ENCODE peak calls at places on chromosomes 5 and 9, in four cellular contexts. C is NCI-H748 treated with DMSO at 0.1 percent for 48 hours, K is H9, W is right lobe of liver. E is an unnamed sample.

GRCh38 chr5:124210106-124210918 is 536.1 kb downstream of the ZNF608 start:
- DNase-seq in C (no peak), K (no peak), W (no peak), E (no peak)

GRCh38 chr5:157187046-157187754 is 6.6 kb downstream of the ITK start:
- DNase-seq in C (no peak), K (no peak), W (no peak), E (no peak)

GRCh38 chr9:81431662-81432061 is 257.7 kb downstream of the TLE1 start:
- DNase-seq in C (no peak), K (no peak), W (no peak), E (no peak)

GRCh38 chr9:134218230-134218629 is 53.9 kb upstream of the RNU6ATAC start:
- DNase-seq in C (no peak), K (no peak), W (peak), E (no peak)

GRCh38 chr9:126448865-126449577 is 122.4 kb downstream of the MVB12B start:
- DNase-seq in C (no peak), K (no peak), W (no peak), E (no peak)

GRCh38 chr9:34253460-34253837 is 74.6 kb downstream of the UBAP1 start:
- DNase-seq in C (no peak), K (no peak), W (no peak), E (no peak)

GRCh38 chr9:107691649-107692048 is 202.1 kb upstream of the KLF4 start:
- DNase-seq in C (no peak), K (no peak), W (no peak), E (no peak)

GRCh38 chr5:150186137-150186536 is 3.7 kb upstream of the SLC6A7 start:
- DNase-seq in C (no peak), K (peak), W (no peak), E (peak)

GRCh38 chr9:113599647-113600476 is 136.3 kb downstream of the RGS3 start:
- DNase-seq in C (no peak), K (peak), W (peak), E (peak)

GRCh38 chr9:114691046-114691955 is 9.3 kb upstream of the TEX48 start:
- DNase-seq in C (no peak), K (no peak), W (no peak), E (no peak)

GRCh38 chr9:70902705-70903131 is 218.7 kb downstream of the TRPM3 start:
- DNase-seq in C (no peak), K (no peak), W (no peak), E (no peak)

GRCh38 chr5:159514229-159514822 is 184.0 kb upstream of the IL12B start:
- DNase-seq in C (no peak), K (no peak), W (no peak), E (no peak)

GRCh38 chr5:20157089-20157488 is 169.1 kb upstream of the CDH18 start:
- DNase-seq in C (no peak), K (no peak), W (no peak), E (no peak)

GRCh38 chr9:93670208-93671029 is 94.0 kb downstream of the PHF2 start:
- DNase-seq in C (no peak), K (peak), W (peak), E (no peak)

GRCh38 chr5:82164957-82165698 is 113.0 kb downstream of the RPS23 start:
- DNase-seq in C (no peak), K (peak), W (no peak), E (no peak)

GRCh38 chr5:154740957-154741356 is 14.2 kb upstream of the LARP1 start:
- DNase-seq in C (no peak), K (no peak), W (no peak), E (no peak)

GRCh38 chr5:178589180-178590140 is 733 bp downstream of the COL23A1 start:
- DNase-seq in C (peak), K (peak), W (no peak), E (no peak)

E was measured in mucosa of descending colon.